ENCODE peak calls at places on chromosome 6, in six cellular contexts. V is transverse colon, X is lung, R is bronchial epithelial cell, Z is A549, K is foreskin fibroblast. O is an unnamed sample.

GRCh38 chr6:89346433-89346832 is 6.1 kb downstream of the UBE2J1 start:
- DNase-seq in Z (no peak), V (no peak), R (no peak), K (no peak), X (no peak), O (no peak)

GRCh38 chr6:118495639-118496296 is 52.3 kb upstream of the PLN start:
- DNase-seq in V (no peak), X (no peak), K (peak; percentile 39), Z (no peak), R (peak; percentile 59), O (no peak)

GRCh38 chr6:37607949-37608348 is 89.7 kb downstream of the MDGA1 start:
- DNase-seq in V (no peak), X (no peak), K (peak; percentile 39), R (no peak), Z (no peak), O (no peak)

GRCh38 chr6:16663896-16664295 is 97.4 kb downstream of the ATXN1 start:
- DNase-seq in X (no peak), K (no peak), R (no peak), Z (no peak), V (no peak), O (no peak)

GRCh38 chr6:36984581-36985383 is 1.2 kb downstream of the MTCH1 start:
- DNase-seq in K (peak; percentile 87), R (peak; percentile 51), V (peak; percentile 48), Z (peak; percentile 41), X (peak; percentile 47), O (no peak)

GRCh38 chr6:127147576-127147975 is 29.1 kb downstream of the RSPO3 start:
- DNase-seq in Z (no peak), R (peak; percentile 66), K (no peak), V (no peak), X (no peak), O (no peak)

GRCh38 chr6:321158-321438 is 28.8 kb downstream of the DUSP22 start:
- DNase-seq in X (no peak), K (no peak), Z (no peak), R (peak; percentile 33), V (no peak), O (no peak)

GRCh38 chr6:143936986-143937765 is 70.9 kb downstream of the PLAGL1 start:
- DNase-seq in K (no peak), X (no peak), V (no peak), R (no peak), Z (no peak), O (no peak)

GRCh38 chr6:41360314-41360685 is 24.9 kb downstream of the NCR2 start:
- DNase-seq in Z (no peak), X (no peak), R (no peak), K (no peak), V (no peak), O (no peak)

GRCh38 chr6:292506-293184 is 358 bp downstream of the DUSP22 start:
- DNase-seq in Z (peak; percentile 57), K (peak; percentile 65), X (peak; percentile 85), V (peak; percentile 89), R (peak; percentile 48), O (peak; percentile 95)

GRCh38 chr6:30849903-30850651 is 34.2 kb upstream of the DDR1 start:
- DNase-seq in V (no peak), Z (no peak), R (no peak), K (no peak), X (no peak), O (no peak)

DNA sequence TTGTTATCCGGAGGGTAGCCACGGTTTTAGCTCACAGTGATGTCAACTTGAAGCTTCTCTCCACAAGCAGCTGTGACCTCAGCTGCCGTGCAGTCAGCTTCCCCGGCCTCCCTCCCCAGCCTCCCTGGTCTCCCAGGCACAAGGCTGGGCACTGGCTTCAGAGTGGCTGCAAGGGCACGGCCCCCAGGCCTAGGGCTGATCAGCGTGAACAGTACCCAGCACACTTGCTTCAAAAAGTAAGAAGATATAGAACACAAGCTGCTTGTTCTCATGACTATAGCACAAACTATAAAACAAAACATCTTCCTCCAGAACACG is 199.2 kb upstream of the THBS2 start:
- DNase-seq in X (no peak), K (no peak), Z (no peak), V (no peak), R (no peak), O (no peak)
- H3K4me3 ChIP-seq in X (no peak overlapping the region), K (peak overlapping the region; percentile 6), Z (no peak overlapping the region), V (no peak overlapping the region), R (no peak overlapping the region), O (no peak overlapping the region)

GRCh38 chr6:69768664-69769063 is 28.1 kb downstream of the LMBRD1 start:
- DNase-seq in V (no peak), K (peak; percentile 8), R (no peak), Z (no peak), X (no peak), O (no peak)
- TF ChIP-seq CTCF in V (no peak), K (peak; percentile 22), R (peak; percentile 8), Z (no peak), X (no peak), O (no peak)

GRCh38 chr6:26224940-26225847 is 138.0 kb downstream of the HFE start:
- DNase-seq in X (no peak), Z (no peak), K (peak; percentile 91), V (no peak), R (peak; percentile 80), O (no peak)
- H3K4me3 ChIP-seq in X (no peak overlapping the region), Z (peak overlapping the region; percentile 60), K (peak overlapping the region; percentile 60), V (no peak overlapping the region), R (peak overlapping the region; percentile 44), O (peak overlapping the region; percentile 66)

GRCh38 chr6:133312006-133312405 is 70.8 kb downstream of the EYA4 start:
- DNase-seq in Z (no peak), X (no peak), V (no peak), K (no peak), R (no peak), O (no peak)

GRCh38 chr6:133309579-133309978 is 68.4 kb downstream of the EYA4 start:
- DNase-seq in Z (no peak), X (no peak), K (peak; percentile 21), V (no peak), R (peak; percentile 18), O (no peak)

GRCh38 chr6:133315811-133316210 is 74.7 kb downstream of the EYA4 start:
- DNase-seq in X (no peak), K (no peak), R (no peak), Z (no peak), V (no peak), O (no peak)

GRCh38 chr6:133314951-133315350 is 73.8 kb downstream of the EYA4 start:
- DNase-seq in R (no peak), V (no peak), K (no peak), X (no peak), Z (no peak), O (no peak)

GRCh38 chr6:133313068-133313467 is 71.9 kb downstream of the EYA4 start:
- DNase-seq in V (no peak), R (no peak), X (no peak), Z (no peak), K (no peak), O (no peak)
- TF ChIP-seq CTCF in V (no peak), R (no peak), X (no peak), Z (no peak), K (no peak), O (no peak)

DNA sequence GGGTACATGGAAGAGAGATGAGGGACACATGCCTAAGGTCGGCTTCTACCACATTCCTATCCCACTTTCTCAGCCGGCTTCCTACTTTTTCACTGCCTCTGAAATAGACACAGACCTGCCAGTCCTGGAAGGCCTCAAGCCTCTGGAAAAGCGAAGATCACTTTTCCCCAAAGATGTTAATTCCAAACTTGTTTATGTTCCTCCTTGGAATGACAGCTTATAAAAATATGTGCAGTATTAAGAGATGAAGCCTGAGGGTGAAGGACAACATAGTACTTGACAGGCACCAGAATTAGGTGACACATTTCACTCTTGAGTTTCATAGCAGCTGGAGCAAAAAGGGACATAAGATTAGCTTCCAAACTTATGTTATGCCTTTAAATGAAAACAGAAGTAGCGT is 25.2 kb downstream of the FOXO3 start:
- DNase-seq in Z (no peak), R (no peak), K (no peak), X (no peak), V (no peak), O (no peak)
- H3K4me3 ChIP-seq in Z (no peak overlapping the region), R (no peak overlapping the region), K (no peak overlapping the region), X (no peak overlapping the region), V (no peak overlapping the region), O (no peak overlapping the region)

DNA sequence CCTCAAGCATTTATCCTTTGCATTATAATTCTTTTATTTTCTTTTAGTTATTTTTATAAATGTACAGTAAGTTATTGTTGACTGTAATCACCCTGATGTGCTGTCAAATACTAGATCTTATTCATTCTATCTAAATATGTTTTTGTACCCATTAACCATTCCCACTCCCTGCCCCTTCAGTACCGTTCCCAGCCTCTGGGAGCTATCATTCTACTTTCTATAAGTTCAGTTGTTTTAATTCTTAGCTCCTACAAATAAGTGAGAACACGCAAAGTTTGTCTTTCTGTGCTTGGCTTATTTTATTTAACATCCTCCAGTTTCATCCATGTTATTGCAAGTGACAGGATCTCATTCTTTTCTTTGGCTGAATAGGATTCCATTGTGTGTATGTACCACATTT is 12.5 kb upstream of the ERVFRD-1 start:
- DNase-seq in K (no peak), V (no peak), X (no peak), Z (no peak), R (no peak), O (no peak)
- TF ChIP-seq CTCF in K (no peak), V (no peak), X (no peak), Z (no peak), R (no peak), O (no peak)

DNA sequence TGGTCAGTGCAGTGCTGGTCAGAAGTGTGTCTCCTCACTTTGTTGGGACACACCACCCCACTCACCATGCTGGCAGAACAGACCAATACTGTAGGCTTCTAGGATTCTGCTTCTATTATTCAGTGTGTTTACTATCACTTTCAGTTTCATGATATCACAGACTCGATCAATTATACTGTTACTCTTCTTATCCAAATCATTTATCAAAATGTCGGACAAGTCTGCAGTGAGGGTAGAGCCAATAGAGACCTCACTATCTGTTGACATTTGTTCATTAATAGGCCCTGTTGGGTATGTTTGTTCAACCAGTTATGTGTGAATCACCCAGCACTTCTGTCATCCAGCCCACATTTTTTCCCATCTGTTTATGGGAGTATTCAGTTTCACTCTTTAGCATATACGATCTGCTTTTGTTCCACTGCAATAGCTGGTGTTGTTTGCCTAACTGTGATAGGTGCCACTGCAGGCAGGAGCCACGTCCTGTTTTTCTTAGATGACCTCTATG is 140.1 kb downstream of the NRN1 start:
- DNase-seq in V (no peak), R (peak; percentile 83), X (no peak), Z (peak; percentile 22), K (peak; percentile 41), O (no peak)
- H3K4me3 ChIP-seq in V (peak overlapping the region; percentile 18), R (no peak overlapping the region), X (no peak overlapping the region), Z (peak overlapping the region; percentile 2), K (peak overlapping the region; percentile 39), O (no peak overlapping the region)

GRCh38 chr6:101380861-101381630 is 12.5 kb upstream of the GRIK2 start:
- DNase-seq in Z (no peak), K (no peak), V (no peak), R (no peak), X (no peak), O (no peak)

GRCh38 chr6:101392561-101393230 is 812 bp upstream of the GRIK2 start:
- DNase-seq in Z (no peak), V (no peak), K (no peak), R (no peak), X (no peak), O (no peak)

GRCh38 chr6:101391772-101392560 is 1.5 kb upstream of the GRIK2 start:
- DNase-seq in V (no peak), X (no peak), K (peak; percentile 49), Z (no peak), R (no peak), O (no peak)

GRCh38 chr6:101386982-101387381 is 6.5 kb upstream of the GRIK2 start:
- DNase-seq in V (no peak), Z (no peak), K (peak; percentile 26), R (peak; percentile 42), X (no peak), O (no peak)
- TF ChIP-seq CTCF in V (no peak), Z (no peak), K (peak; percentile 25), R (peak; percentile 42), X (no peak), O (no peak)